ENCODE peak calls at places on chromosomes 2 and 18, in eight cellular contexts. M is keratinocyte, C is GM06990, N is LNCaP clone FGC, V is stomach, W is Calu3, F is DND-41, Q is BJ. Y is an unnamed sample.

GRCh38 chr2:27264753-27265535 is 2.1 kb upstream of the SLC30A3 start:
- DNase-seq in F (no peak), V (peak; percentile 70), N (no peak), C (peak; percentile 68), M (no peak), W (peak; percentile 87), Q (no peak), Y (peak; percentile 74)

GRCh38 chr18:77100751-77101355 is 31.7 kb downstream of the MBP start:
- DNase-seq in M (peak; percentile 36), C (no peak), F (peak; percentile 70), N (no peak), Q (no peak), W (no peak), V (no peak), Y (peak; percentile 37)

GRCh38 chr2:234708091-234708683 is 211.3 kb upstream of the ARL4C start:
- DNase-seq in V (no peak), C (no peak), F (no peak), Q (peak; percentile 49), M (no peak), N (no peak), W (no peak), Y (no peak)

GRCh38 chr2:54570925-54571694 is 115.0 kb downstream of the SPTBN1 start:
- DNase-seq in V (peak; percentile 64), Q (peak; percentile 67), N (no peak), M (no peak), F (peak; percentile 91), C (peak; percentile 77), W (peak; percentile 62), Y (peak; percentile 98)

GRCh38 chr2:106965611-106966010 is 79.6 kb upstream of the ST6GAL2 start:
- DNase-seq in V (no peak), W (no peak), N (no peak), Q (no peak), C (no peak), F (no peak), M (no peak), Y (no peak)

GRCh38 chr2:218289639-218290315 is 2.5 kb downstream of the TMBIM1 start:
- DNase-seq in Q (no peak), C (no peak), W (no peak), V (no peak), N (no peak), M (no peak), F (no peak), Y (no peak)

GRCh38 chr2:54456526-54457325 is 599 bp downstream of the SPTBN1 start:
- DNase-seq in Q (no peak), N (no peak), C (peak; percentile 60), M (no peak), F (peak; percentile 46), V (no peak), W (peak; percentile 39), Y (no peak)

GRCh38 chr2:226772389-226773179 is 27.0 kb downstream of the IRS1 start:
- DNase-seq in W (no peak), C (peak; percentile 66), F (no peak), M (no peak), V (no peak), Q (no peak), N (no peak), Y (peak; percentile 88)

GRCh38 chr2:167776359-167776758 is 471.0 kb downstream of the STK39 start:
- DNase-seq in Q (no peak), C (no peak), M (no peak), W (no peak), V (no peak), F (no peak), N (no peak), Y (no peak)

GRCh38 chr2:951224-952006 is 766 bp downstream of the SNTG2 start:
- DNase-seq in Q (no peak), N (no peak), C (no peak), W (no peak), M (no peak), V (no peak), F (peak; percentile 24), Y (no peak)

GRCh38 chr2:27492557-27492956 is 2.4 kb downstream of the FNDC4 start:
- DNase-seq in M (no peak), N (no peak), F (no peak), C (no peak), Q (no peak), V (no peak), W (no peak), Y (no peak)

DNA sequence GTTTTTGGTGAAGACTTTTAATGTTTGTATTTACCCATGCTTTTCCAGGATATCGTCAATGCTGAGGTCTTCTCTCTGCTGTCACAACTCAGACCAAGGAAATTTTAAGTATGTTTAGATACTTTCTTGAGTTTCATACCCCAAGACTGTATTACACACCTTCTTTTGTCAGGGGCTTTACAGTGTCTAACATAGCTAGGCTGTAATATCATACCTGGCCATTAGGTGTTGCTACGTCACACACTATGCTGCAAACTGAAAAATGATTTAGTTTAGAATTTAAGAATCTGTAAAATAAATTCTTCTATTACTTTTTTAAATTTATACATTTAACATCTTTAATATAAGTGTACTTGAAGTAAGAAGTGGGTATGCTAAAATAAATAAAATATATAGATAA is 358.4 kb upstream of the NRP2 start:
- DNase-seq in N (no peak), Q (no peak), W (no peak), F (no peak), C (no peak), M (no peak), V (no peak), Y (peak; percentile 10)
- TF ChIP-seq CTCF in N (peak; percentile 62), Q (peak; percentile 33), W (no peak), F (peak; percentile 57), C (peak; percentile 48), M (peak; percentile 73), V (no peak), Y (peak; percentile 37)

GRCh38 chr2:239563561-239563960 is 162.7 kb upstream of the HDAC4 start:
- DNase-seq in C (no peak), V (no peak), W (no peak), N (no peak), F (no peak), M (no peak), Q (no peak), Y (no peak)

GRCh38 chr2:239566995-239567580 is 166.3 kb upstream of the HDAC4 start:
- DNase-seq in F (peak; percentile 48), M (no peak), C (no peak), Q (no peak), W (no peak), N (no peak), V (no peak), Y (no peak)

GRCh38 chr2:239566162-239566994 is 165.6 kb upstream of the HDAC4 start:
- DNase-seq in F (no peak), C (no peak), M (no peak), N (no peak), W (no peak), Q (no peak), V (no peak), Y (no peak)

GRCh38 chr2:239561448-239562001 is 160.7 kb upstream of the HDAC4 start:
- DNase-seq in Q (peak; percentile 41), W (no peak), V (no peak), M (no peak), N (no peak), C (no peak), F (no peak), Y (no peak)

DNA sequence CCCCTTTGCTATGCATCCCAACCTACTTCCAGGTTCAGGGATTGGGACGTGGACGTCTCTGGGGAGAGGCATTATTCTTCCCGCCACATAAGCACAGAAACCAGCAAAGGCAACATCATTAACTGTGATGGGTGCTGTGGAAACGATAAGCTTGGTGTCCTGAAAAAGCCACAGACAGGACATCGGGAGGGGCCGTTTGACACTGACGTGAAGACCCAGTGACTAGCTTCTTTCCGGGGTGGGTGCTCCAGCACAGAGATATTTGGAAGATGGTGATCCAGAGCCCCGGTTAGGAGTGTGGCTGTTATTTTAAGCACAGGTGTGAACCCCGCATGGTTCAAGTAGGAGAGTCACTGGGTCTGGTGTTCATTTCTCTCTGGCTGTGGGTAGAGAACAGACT is 163.8 kb upstream of the HDAC4 start:
- DNase-seq in Q (no peak), N (no peak), M (no peak), C (no peak), F (no peak), V (no peak), W (no peak), Y (no peak)
- TF ChIP-seq CTCF in Q (no peak), N (no peak), M (no peak), C (no peak), F (no peak), V (no peak), W (no peak), Y (no peak)

DNA sequence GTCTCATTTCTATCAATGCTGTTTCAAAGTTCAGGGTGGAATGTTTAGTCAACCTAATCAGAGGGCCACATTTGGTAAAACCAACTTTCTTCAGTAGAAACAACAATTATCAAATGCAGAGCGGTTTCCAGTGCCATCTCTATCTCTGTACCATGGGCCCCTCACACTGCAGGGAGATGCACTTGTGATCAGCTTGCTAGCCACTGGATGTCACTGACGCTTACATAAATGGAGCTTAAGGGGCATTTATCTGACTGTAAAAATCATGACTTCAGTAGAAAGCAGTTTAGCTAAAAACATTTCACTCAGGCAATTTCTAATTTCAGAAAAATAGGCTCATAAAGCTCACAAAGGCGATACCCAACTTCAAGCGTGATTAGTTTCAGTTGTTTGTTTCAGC is 678.0 kb downstream of the ZEB2 start:
- DNase-seq in F (no peak), C (no peak), M (no peak), N (no peak), V (no peak), W (no peak), Q (no peak), Y (no peak)
- TF ChIP-seq CTCF in F (no peak), C (no peak), M (no peak), N (no peak), V (no peak), W (no peak), Q (no peak), Y (no peak)

DNA sequence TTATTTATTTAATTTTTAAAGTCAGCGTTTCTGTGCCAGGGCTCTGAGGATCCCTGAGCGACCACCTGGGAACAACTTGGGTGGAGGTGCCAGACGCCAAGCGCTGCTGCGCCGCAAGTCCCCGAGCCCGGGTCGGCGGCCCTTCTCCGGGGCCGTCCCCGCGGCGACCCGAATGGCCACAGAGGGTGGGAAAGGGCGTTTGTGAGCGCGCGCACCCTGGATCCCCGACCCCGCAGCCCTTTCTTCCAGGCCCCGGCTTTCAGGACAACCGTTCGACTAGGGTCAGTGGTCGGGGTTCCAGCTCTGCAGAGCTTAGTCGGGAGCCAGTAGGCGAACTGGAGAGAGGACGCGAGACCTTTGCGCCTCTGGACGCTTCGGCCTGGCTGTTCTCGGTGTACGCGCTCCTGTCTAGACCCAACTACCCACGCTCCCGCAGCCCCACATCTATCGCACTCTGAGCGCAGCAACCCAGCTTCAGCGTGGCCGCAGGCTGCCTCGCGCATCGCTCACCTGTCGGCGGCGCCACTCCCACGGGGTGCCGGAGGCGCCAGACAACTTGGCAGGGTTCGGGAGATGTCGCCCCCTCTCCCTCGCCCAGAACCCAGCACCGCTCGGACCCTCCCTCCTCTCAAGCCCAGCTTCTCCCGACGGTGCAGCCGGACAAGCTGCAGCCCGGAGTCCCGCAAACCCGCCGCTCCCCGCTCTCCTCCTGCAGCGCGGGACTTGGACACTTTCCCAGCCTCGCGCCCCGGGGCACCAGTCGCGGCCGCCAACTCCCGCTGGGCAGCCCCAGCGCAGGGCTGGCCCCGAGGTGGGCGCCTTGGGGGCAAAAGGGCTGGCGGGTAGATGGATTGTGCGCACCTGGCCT is 785 bp downstream of the LYPD1 start:
- DNase-seq in V (no peak), C (no peak), W (peak; percentile 67), N (no peak), M (no peak), Q (no peak), F (no peak), Y (no peak)
- TF ChIP-seq CTCF in V (no peak), C (no peak), W (peak; percentile 13), N (no peak), M (no peak), Q (no peak), F (no peak), Y (no peak)